ENCODE peak calls at places on chromosomes 7 and 10, in six cellular contexts. K is gastrocnemius medialis, D is astrocyte of the spinal cord, U is natural killer cell, J is cardiac muscle cell, Z is OCI-LY7. Q is an unnamed sample.

GRCh38 chr10:131514454-131514853 is 202.9 kb upstream of the TCERG1L start:
- DNase-seq in K (no peak), D (no peak), U (no peak), J (no peak), Z (no peak), Q (peak)

GRCh38 chr10:62812672-62813439 is 3.3 kb downstream of the EGR2 start:
- DNase-seq in K (no peak), D (no peak), U (no peak), J (no peak), Z (no peak), Q (no peak)

GRCh38 chr7:133253522-133253882 is 624 bp downstream of the EXOC4 start:
- DNase-seq in K (peak), D (no peak), U (peak), J (peak), Z (peak), Q (peak)

GRCh38 chr10:6014241-6014761 is 37.0 kb upstream of the IL15RA start:
- DNase-seq in K (peak), D (peak), U (peak), J (peak), Z (peak), Q (peak)

GRCh38 chr10:119136084-119136483 is 29.4 kb downstream of the SFXN4 start:
- DNase-seq in K (no peak), D (no peak), U (no peak), J (no peak), Z (no peak), Q (no peak)

GRCh38 chr10:132575320-132576201 is 38.0 kb downstream of the INPP5A start:
- DNase-seq in K (no peak), D (peak), U (peak), J (no peak), Z (no peak), Q (peak)

GRCh38 chr10:125768217-125768616 is 7.4 kb downstream of the MMP21 start:
- DNase-seq in K (no peak), D (peak), U (no peak), J (peak), Z (no peak), Q (no peak)

GRCh38 chr7:102146122-102146521 is 140.5 kb upstream of the SH2B2 start:
- DNase-seq in K (peak), D (no peak), U (no peak), J (no peak), Z (no peak), Q (no peak)

GRCh38 chr7:47374538-47374937 is 207.4 kb downstream of the TNS3 start:
- DNase-seq in K (no peak), D (no peak), U (no peak), J (no peak), Z (no peak), Q (no peak)

GRCh38 chr10:47111329-47111862 is 188.6 kb upstream of the GDF10 start:
- DNase-seq in K (no peak), D (no peak), U (no peak), J (no peak), Z (no peak), Q (no peak)
- TF ChIP-seq CTCF in K (no peak), D (no peak), U (no peak), J (no peak), Z (peak), Q (no peak)

GRCh38 chr7:142711722-142712616 is 37.3 kb upstream of the PRSS1 start:
- DNase-seq in K (no peak), D (peak), U (peak), J (peak), Z (peak), Q (peak)
- TF ChIP-seq CTCF in K (peak), D (peak), U (peak), J (peak), Z (peak), Q (peak)

DNA sequence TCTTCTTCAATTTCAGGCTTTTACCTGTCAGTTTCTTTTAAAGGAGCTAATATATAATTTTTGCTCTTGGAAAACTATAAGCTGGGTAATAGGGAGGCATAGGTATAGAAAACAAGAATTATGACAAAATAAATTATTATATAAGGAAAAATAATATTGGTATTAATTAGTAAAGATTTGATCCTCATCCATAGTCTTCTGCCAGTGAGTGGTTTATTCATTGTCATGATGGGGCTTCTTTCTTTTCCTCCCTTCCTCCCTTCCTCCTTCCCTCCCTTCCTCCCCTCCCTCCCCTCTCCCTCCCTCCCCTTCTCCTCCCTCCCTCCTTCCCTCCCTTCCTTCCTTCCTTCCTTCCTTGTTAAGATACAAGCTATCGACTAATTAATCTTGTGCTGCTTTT is 698.6 kb downstream of the SORCS3 start:
- DNase-seq in K (no peak), D (no peak), U (no peak), J (no peak), Z (no peak), Q (no peak)
- TF ChIP-seq CTCF in K (no peak), D (no peak), U (no peak), J (no peak), Z (no peak), Q (no peak)

GRCh38 chr10:24397662-24398061 is 188.7 kb downstream of the KIAA1217 start:
- DNase-seq in K (no peak), D (no peak), U (no peak), J (no peak), Z (no peak), Q (no peak)

GRCh38 chr10:24393206-24393605 is 184.3 kb downstream of the KIAA1217 start:
- DNase-seq in K (no peak), D (no peak), U (no peak), J (peak), Z (no peak), Q (no peak)

GRCh38 chr10:24394479-24395190 is 185.7 kb downstream of the KIAA1217 start:
- DNase-seq in K (no peak), D (no peak), U (no peak), J (no peak), Z (no peak), Q (no peak)

GRCh38 chr10:24390746-24391145 is 181.8 kb downstream of the KIAA1217 start:
- DNase-seq in K (no peak), D (peak), U (no peak), J (no peak), Z (no peak), Q (no peak)

GRCh38 chr10:24396396-24396795 is 187.5 kb downstream of the KIAA1217 start:
- DNase-seq in K (no peak), D (no peak), U (no peak), J (no peak), Z (no peak), Q (no peak)
- TF ChIP-seq CTCF in K (no peak), D (peak), U (no peak), J (peak), Z (no peak), Q (no peak)

DNA sequence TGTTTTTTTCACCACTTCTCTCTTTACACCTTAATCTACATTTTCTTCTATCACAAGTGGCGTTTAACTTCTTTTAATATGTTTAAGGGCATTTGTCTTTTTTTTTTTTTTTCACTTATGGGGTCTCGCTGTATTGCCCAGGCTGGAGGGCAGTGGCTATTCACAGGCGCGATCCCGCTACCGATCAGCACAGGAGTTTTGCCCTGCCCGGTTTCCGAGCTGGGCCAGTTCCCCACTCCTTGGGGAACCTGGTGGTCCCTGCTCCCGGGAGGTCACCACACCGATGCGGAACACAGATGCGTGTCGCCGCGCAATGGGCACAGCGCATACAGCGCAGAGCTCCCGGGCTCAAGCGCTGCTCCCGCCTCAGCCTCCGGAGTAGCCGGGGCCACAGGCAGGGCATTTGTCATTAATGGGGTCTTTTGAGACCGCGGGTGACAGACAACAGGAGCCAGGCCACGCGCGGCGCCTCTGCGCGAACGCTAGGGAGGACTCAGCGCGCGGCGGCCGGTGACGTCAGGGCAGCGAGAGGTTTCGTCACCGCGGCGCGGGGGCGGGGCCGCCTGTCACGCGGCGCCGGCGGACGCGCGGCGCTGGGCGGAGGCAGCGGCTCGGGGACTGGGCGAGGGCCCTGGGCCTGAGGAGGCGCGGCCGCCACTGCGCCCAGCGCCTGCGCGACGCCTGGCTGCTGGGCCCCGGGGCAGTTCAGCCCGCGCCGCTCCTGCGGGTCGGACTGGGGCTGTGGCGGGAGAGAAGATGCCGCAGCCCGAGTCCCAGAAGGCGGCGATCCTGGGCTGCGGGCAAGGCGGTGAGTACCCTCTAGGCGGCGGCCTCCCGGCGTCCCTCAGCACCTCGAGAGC is at the start of gene GALNT11:
- DNase-seq in K (peak), D (peak), U (peak), J (peak), Z (no peak), Q (peak)
- TF ChIP-seq CTCF in K (peak), D (peak), U (no peak), J (peak), Z (no peak), Q (peak)

GRCh38 chr10:129971381-129972144 is 7.5 kb upstream of the EBF3 start:
- DNase-seq in K (no peak), D (no peak), U (no peak), J (peak), Z (no peak), Q (peak)
- TF ChIP-seq CTCF in K (peak), D (peak), U (no peak), J (peak), Z (peak), Q (peak)

GRCh38 chr10:128688154-128688553 is 561.9 kb upstream of the MKI67 start:
- DNase-seq in K (no peak), D (no peak), U (no peak), J (no peak), Z (no peak), Q (no peak)
- TF ChIP-seq CTCF in K (no peak), D (no peak), U (no peak), J (no peak), Z (no peak), Q (no peak)

Q was measured in activated CD8-positive, alpha-beta T cell treated with anti-CD3 and anti-CD28 coated beads for 36 hours.